ENCODE peak calls at places on chromosomes 2 and 18, in five cellular contexts. One of them, this sample, is unnamed.

GRCh38 chr2:224155896-224156295 is 116.8 kb upstream of the SERPINE2 start:
- DNase-seq in uterus: no peak
- DNase-seq in OCI-LY7: no peak
- DNase-seq in epithelial cell of esophagus: no peak
- DNase-seq in left ventricle myocardium inferior: no peak
- DNase-seq in this sample: peak

GRCh38 chr2:159187095-159187494 is 99.4 kb downstream of the WDSUB1 start:
- DNase-seq in uterus: no peak
- DNase-seq in OCI-LY7: no peak
- DNase-seq in epithelial cell of esophagus: peak
- DNase-seq in left ventricle myocardium inferior: no peak
- DNase-seq in this sample: peak

GRCh38 chr2:105712981-105713596 is 31.6 kb upstream of the NCK2 start:
- DNase-seq in uterus: no peak
- DNase-seq in OCI-LY7: no peak
- DNase-seq in epithelial cell of esophagus: peak
- DNase-seq in left ventricle myocardium inferior: no peak
- DNase-seq in this sample: peak

GRCh38 chr2:35099345-35099744 is 1256.2 kb upstream of the CRIM1 start:
- DNase-seq in uterus: no peak
- DNase-seq in OCI-LY7: no peak
- DNase-seq in epithelial cell of esophagus: no peak
- DNase-seq in left ventricle myocardium inferior: no peak
- DNase-seq in this sample: no peak

GRCh38 chr2:46047280-46047679 is 249.9 kb upstream of the EPAS1 start:
- DNase-seq in uterus: no peak
- DNase-seq in OCI-LY7: no peak
- DNase-seq in epithelial cell of esophagus: no peak
- DNase-seq in left ventricle myocardium inferior: no peak
- DNase-seq in this sample: no peak

GRCh38 chr2:239290618-239291504 is 110.0 kb downstream of the HDAC4 start:
- DNase-seq in uterus: peak
- DNase-seq in OCI-LY7: no peak
- DNase-seq in epithelial cell of esophagus: peak
- DNase-seq in left ventricle myocardium inferior: peak
- DNase-seq in this sample: no peak

GRCh38 chr2:163343316-163343715 is 392.5 kb downstream of the FIGN start:
- DNase-seq in uterus: no peak
- DNase-seq in OCI-LY7: no peak
- DNase-seq in epithelial cell of esophagus: no peak
- DNase-seq in left ventricle myocardium inferior: no peak
- DNase-seq in this sample: no peak

GRCh38 chr18:25077933-25078707 is 273.8 kb downstream of the ZNF521 start:
- DNase-seq in uterus: no peak
- DNase-seq in OCI-LY7: no peak
- DNase-seq in epithelial cell of esophagus: no peak
- DNase-seq in left ventricle myocardium inferior: no peak
- DNase-seq in this sample: no peak

GRCh38 chr2:208250401-208250800 is 4.5 kb downstream of the IDH1 start:
- DNase-seq in uterus: no peak
- DNase-seq in OCI-LY7: no peak
- DNase-seq in epithelial cell of esophagus: peak
- DNase-seq in left ventricle myocardium inferior: no peak
- DNase-seq in this sample: peak

GRCh38 chr18:22286576-22286975 is 117.2 kb downstream of the GATA6 start:
- DNase-seq in uterus: no peak
- DNase-seq in OCI-LY7: no peak
- DNase-seq in epithelial cell of esophagus: peak
- DNase-seq in left ventricle myocardium inferior: no peak
- DNase-seq in this sample: no peak

GRCh38 chr2:239157766-239158165 is 243.1 kb downstream of the HDAC4 start:
- DNase-seq in uterus: peak
- DNase-seq in OCI-LY7: no peak
- DNase-seq in epithelial cell of esophagus: peak
- DNase-seq in left ventricle myocardium inferior: peak
- DNase-seq in this sample: no peak

GRCh38 chr2:112803691-112804521 is 19.6 kb upstream of the IL1A start:
- DNase-seq in uterus: no peak
- DNase-seq in OCI-LY7: no peak
- DNase-seq in epithelial cell of esophagus: peak
- DNase-seq in left ventricle myocardium inferior: no peak
- DNase-seq in this sample: peak

GRCh38 chr2:193837368-193837767 is 1642.6 kb upstream of the TMEFF2 start:
- DNase-seq in uterus: no peak
- DNase-seq in OCI-LY7: no peak
- DNase-seq in epithelial cell of esophagus: no peak
- DNase-seq in left ventricle myocardium inferior: no peak
- DNase-seq in this sample: peak

GRCh38 chr2:24710806-24711205 is 82.4 kb downstream of the PTRHD1 start:
- DNase-seq in uterus: no peak
- DNase-seq in OCI-LY7: no peak
- DNase-seq in epithelial cell of esophagus: no peak
- DNase-seq in left ventricle myocardium inferior: no peak
- DNase-seq in this sample: no peak

GRCh38 chr2:20326163-20326780 is 24.4 kb downstream of the PUM2 start:
- DNase-seq in uterus: peak
- DNase-seq in OCI-LY7: peak
- DNase-seq in epithelial cell of esophagus: peak
- DNase-seq in left ventricle myocardium inferior: no peak
- DNase-seq in this sample: peak

GRCh38 chr2:27705851-27706622 is 42.3 kb downstream of the SLC4A1AP start:
- DNase-seq in uterus: peak
- DNase-seq in OCI-LY7: no peak
- DNase-seq in epithelial cell of esophagus: peak
- DNase-seq in left ventricle myocardium inferior: peak
- DNase-seq in this sample: peak

GRCh38 chr2:16725549-16725948 is 59.9 kb upstream of the CYRIA start:
- DNase-seq in uterus: no peak
- DNase-seq in OCI-LY7: no peak
- DNase-seq in epithelial cell of esophagus: peak
- DNase-seq in left ventricle myocardium inferior: no peak
- DNase-seq in this sample: no peak

GRCh38 chr18:68791801-68792200 is 6.1 kb upstream of the CCDC102B start:
- DNase-seq in uterus: no peak
- DNase-seq in OCI-LY7: no peak
- DNase-seq in epithelial cell of esophagus: no peak
- DNase-seq in left ventricle myocardium inferior: no peak
- DNase-seq in this sample: no peak

GRCh38 chr2:102342888-102343287 is 12.7 kb upstream of the IL18R1 start:
- DNase-seq in uterus: no peak
- DNase-seq in OCI-LY7: no peak
- DNase-seq in epithelial cell of esophagus: peak
- DNase-seq in left ventricle myocardium inferior: no peak
- DNase-seq in this sample: peak

GRCh38 chr2:207617011-207617671 is 8.1 kb downstream of the METTL21A start:
- DNase-seq in uterus: no peak
- DNase-seq in OCI-LY7: no peak
- DNase-seq in epithelial cell of esophagus: peak
- DNase-seq in left ventricle myocardium inferior: no peak
- DNase-seq in this sample: peak

GRCh38 chr2:25529034-25529433 is 144.3 kb downstream of the DTNB start:
- DNase-seq in uterus: no peak
- DNase-seq in OCI-LY7: no peak
- DNase-seq in epithelial cell of esophagus: no peak
- DNase-seq in left ventricle myocardium inferior: no peak
- DNase-seq in this sample: no peak

GRCh38 chr18:78528437-78529228 is 451.0 kb upstream of the SALL3 start:
- DNase-seq in uterus: no peak
- DNase-seq in OCI-LY7: no peak
- DNase-seq in epithelial cell of esophagus: no peak
- DNase-seq in left ventricle myocardium inferior: no peak
- DNase-seq in this sample: no peak

GRCh38 chr2:44615950-44616518 is 254.3 kb downstream of the CAMKMT start:
- DNase-seq in uterus: no peak
- DNase-seq in OCI-LY7: peak
- DNase-seq in epithelial cell of esophagus: no peak
- DNase-seq in left ventricle myocardium inferior: no peak
- DNase-seq in this sample: peak

GRCh38 chr18:74459877-74460276 is 2.8 kb upstream of the DIPK1C start:
- DNase-seq in uterus: no peak
- DNase-seq in OCI-LY7: no peak
- DNase-seq in epithelial cell of esophagus: no peak
- DNase-seq in left ventricle myocardium inferior: no peak
- DNase-seq in this sample: no peak

GRCh38 chr2:101981484-101981883 is 10.3 kb upstream of the IL1R2 start:
- DNase-seq in uterus: no peak
- DNase-seq in OCI-LY7: no peak
- DNase-seq in epithelial cell of esophagus: no peak
- DNase-seq in left ventricle myocardium inferior: no peak
- DNase-seq in this sample: peak

GRCh38 chr2:238123991-238124470 is 14.4 kb upstream of the KLHL30 start:
- DNase-seq in uterus: no peak
- DNase-seq in OCI-LY7: no peak
- DNase-seq in epithelial cell of esophagus: no peak
- DNase-seq in left ventricle myocardium inferior: no peak
- DNase-seq in this sample: no peak

GRCh38 chr2:172921538-172922236 is 154.0 kb upstream of the MAP3K20 start:
- DNase-seq in uterus: no peak
- DNase-seq in OCI-LY7: no peak
- DNase-seq in epithelial cell of esophagus: peak
- DNase-seq in left ventricle myocardium inferior: no peak
- DNase-seq in this sample: peak

GRCh38 chr2:23686405-23687029 is 240.4 kb downstream of the ATAD2B start:
- DNase-seq in uterus: no peak
- DNase-seq in OCI-LY7: no peak
- DNase-seq in epithelial cell of esophagus: no peak
- DNase-seq in left ventricle myocardium inferior: no peak
- DNase-seq in this sample: no peak

DNA sequence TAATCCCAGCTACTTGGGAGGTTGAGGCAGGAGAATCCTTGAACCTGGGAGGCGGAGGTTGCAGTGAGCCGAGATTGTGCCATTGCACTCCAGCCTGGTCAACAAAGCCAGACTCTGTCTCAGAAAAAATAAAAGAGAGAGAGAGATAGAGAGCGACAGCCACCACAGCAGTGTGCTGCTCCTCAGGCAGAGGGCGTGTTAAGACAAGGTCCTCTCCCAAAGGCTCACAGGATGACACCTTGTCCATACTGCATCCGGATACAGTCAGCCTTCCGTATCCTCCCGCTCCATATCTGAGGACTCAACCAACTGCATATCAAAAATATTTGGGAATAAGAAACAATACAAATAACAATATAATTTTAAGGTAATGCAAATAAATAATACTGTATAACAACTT is 20.1 kb downstream of the ARL4C start:
- DNase-seq in uterus: no peak
- DNase-seq in OCI-LY7: no peak
- DNase-seq in epithelial cell of esophagus: peak
- DNase-seq in left ventricle myocardium inferior: no peak
- DNase-seq in this sample: no peak
- TF ChIP-seq CTCF in uterus: no peak
- TF ChIP-seq CTCF in OCI-LY7: peak
- TF ChIP-seq CTCF in epithelial cell of esophagus: peak
- TF ChIP-seq CTCF in left ventricle myocardium inferior: no peak
- TF ChIP-seq CTCF in this sample: no peak

GRCh38 chr2:84946204-84947009 is 24.6 kb upstream of the KCMF1 start:
- DNase-seq in uterus: no peak
- DNase-seq in OCI-LY7: peak
- DNase-seq in epithelial cell of esophagus: peak
- DNase-seq in left ventricle myocardium inferior: no peak
- DNase-seq in this sample: peak
- H3K4me3 ChIP-seq in uterus: no peak
- H3K4me3 ChIP-seq in OCI-LY7: peak
- H3K4me3 ChIP-seq in epithelial cell of esophagus: peak
- H3K4me3 ChIP-seq in left ventricle myocardium inferior: no peak
- H3K4me3 ChIP-seq in this sample: no peak

GRCh38 chr2:74385396-74385795 is 5.3 kb upstream of the DCTN1 start:
- DNase-seq in uterus: no peak
- DNase-seq in OCI-LY7: no peak
- DNase-seq in epithelial cell of esophagus: no peak
- DNase-seq in left ventricle myocardium inferior: no peak
- DNase-seq in this sample: peak
- TF ChIP-seq CTCF in uterus: no peak
- TF ChIP-seq CTCF in OCI-LY7: no peak
- TF ChIP-seq CTCF in epithelial cell of esophagus: no peak
- TF ChIP-seq CTCF in left ventricle myocardium inferior: no peak
- TF ChIP-seq CTCF in this sample: no peak

GRCh38 chr2:216371756-216372702 is at the start of gene MARCHF4:
- DNase-seq in uterus: peak
- DNase-seq in OCI-LY7: no peak
- DNase-seq in epithelial cell of esophagus: peak
- DNase-seq in left ventricle myocardium inferior: peak
- DNase-seq in this sample: peak
- H3K4me3 ChIP-seq in uterus: no peak
- H3K4me3 ChIP-seq in OCI-LY7: no peak
- H3K4me3 ChIP-seq in epithelial cell of esophagus: peak
- H3K4me3 ChIP-seq in left ventricle myocardium inferior: peak
- H3K4me3 ChIP-seq in this sample: peak